ENCODE peak calls at places on chromosomes 1 and 21, in eight cellular contexts. D is effector CD8-positive, alpha-beta T cell; Y is NCI-H2081; T is left colon; P is prostate gland; M is T-helper 2 cell treated with Interferon-gamma antibody and Interleukin-4, amounts not matched to agents 5 μg/mL and 100 μg/mL, for 36 hours; S is CD8-positive, alpha-beta T cell; A is stimulated activated CD4-positive, alpha-beta T cell treated with anti-CD3 and anti-CD28 coated beads, TNF-alpha, amount 100 ng/mL, for 48 hours. W is an unnamed sample.

GRCh38 chr1:155892801-155893200 is 18.3 kb downstream of the RIT1 start:
- DNase-seq in M (no peak), D (no peak), T (no peak), S (no peak), A (no peak), P (no peak), Y (no peak), W (no peak)

GRCh38 chr1:58206749-58207148 is 339.8 kb downstream of the OMA1 start:
- DNase-seq in Y (no peak), D (no peak), P (no peak), M (no peak), A (no peak), S (no peak), T (no peak), W (no peak)

GRCh38 chr1:46405724-46406123 is 11.6 kb downstream of the FAAH start:
- DNase-seq in T (no peak), Y (no peak), A (no peak), M (no peak), P (no peak), S (no peak), D (no peak), W (no peak)

GRCh38 chr1:230299148-230300006 is 126.8 kb downstream of the PGBD5 start:
- DNase-seq in S (no peak), M (no peak), P (no peak), D (no peak), T (no peak), A (no peak), Y (peak; percentile 28), W (no peak)

GRCh38 chr1:86708923-86709322 is 4.5 kb downstream of the SH3GLB1 start:
- DNase-seq in S (no peak), T (no peak), D (no peak), P (no peak), M (no peak), A (no peak), Y (no peak), W (no peak)

GRCh38 chr1:151680812-151681211 is 35.8 kb downstream of the CELF3 start:
- DNase-seq in T (no peak), A (no peak), Y (no peak), P (peak; percentile 25), S (no peak), M (no peak), D (no peak), W (no peak)

GRCh38 chr21:31732891-31733520 is 1.1 kb upstream of the SCAF4 start:
- DNase-seq in P (no peak), T (peak; percentile 27), D (no peak), M (peak; percentile 16), Y (peak; percentile 26), S (no peak), A (no peak), W (no peak)

GRCh38 chr1:18883636-18884418 is 18.5 kb downstream of the ALDH4A1 start:
- DNase-seq in S (peak; percentile 51), A (peak; percentile 34), M (peak; percentile 42), Y (peak; percentile 24), D (peak; percentile 64), T (peak; percentile 81), P (peak; percentile 69), W (peak; percentile 85)

GRCh38 chr1:247358920-247359319 is 27.3 kb upstream of the ZNF496 start:
- DNase-seq in P (no peak), A (no peak), T (no peak), S (no peak), Y (no peak), D (no peak), M (no peak), W (no peak)

GRCh38 chr1:182389619-182390047 is 2.0 kb downstream of the GLUL start:
- DNase-seq in P (peak; percentile 80), M (no peak), A (no peak), T (peak; percentile 20), D (no peak), S (no peak), Y (no peak), W (no peak)

W was measured in Peyer's patch.